ENCODE peak calls at places on chromosomes 4 and X, in four cellular contexts. One of them, this sample, is unnamed.

GRCh38 chr4:140996757-140997156 is 136.5 kb downstream of the RNF150 start:
- DNase-seq in colonic mucosa: no peak
- DNase-seq in choroid plexus epithelial cell: peak; percentile 79
- DNase-seq in bronchial epithelial cell: no peak
- DNase-seq in this sample: peak; percentile 6

GRCh38 chr4:38365748-38366310 is 298.2 kb upstream of the KLF3 start:
- DNase-seq in bronchial epithelial cell: no peak
- DNase-seq in choroid plexus epithelial cell: no peak
- DNase-seq in colonic mucosa: peak; percentile 46
- DNase-seq in this sample: no peak

GRCh38 chr4:155377281-155377680 is 516 bp upstream of the MAP9 start:
- DNase-seq in choroid plexus epithelial cell: peak; percentile 34
- DNase-seq in colonic mucosa: no peak
- DNase-seq in bronchial epithelial cell: peak; percentile 58
- DNase-seq in this sample: peak; percentile 38

GRCh38 chr4:172985552-172985951 is 183.1 kb upstream of the GALNT7 start:
- DNase-seq in choroid plexus epithelial cell: no peak
- DNase-seq in bronchial epithelial cell: peak; percentile 83
- DNase-seq in colonic mucosa: no peak
- DNase-seq in this sample: no peak

GRCh38 chrX:139890991-139891700 is 41.7 kb downstream of the ATP11C start:
- DNase-seq in bronchial epithelial cell: peak; percentile 85
- DNase-seq in choroid plexus epithelial cell: peak; percentile 59
- DNase-seq in colonic mucosa: no peak
- DNase-seq in this sample: peak; percentile 76

GRCh38 chr4:128979934-128980333 is 113.4 kb downstream of the SCLT1 start:
- DNase-seq in bronchial epithelial cell: peak; percentile 82
- DNase-seq in choroid plexus epithelial cell: peak; percentile 88
- DNase-seq in colonic mucosa: no peak
- DNase-seq in this sample: peak; percentile 93

GRCh38 chr4:84971319-84971932 is 4.9 kb upstream of the WDFY3 start:
- DNase-seq in bronchial epithelial cell: peak; percentile 60
- DNase-seq in colonic mucosa: no peak
- DNase-seq in choroid plexus epithelial cell: peak; percentile 82
- DNase-seq in this sample: peak; percentile 82

GRCh38 chr4:123813901-123814300 is 417.3 kb downstream of the SPRY1 start:
- DNase-seq in choroid plexus epithelial cell: no peak
- DNase-seq in colonic mucosa: no peak
- DNase-seq in bronchial epithelial cell: no peak
- DNase-seq in this sample: no peak

GRCh38 chr4:165170819-165171218 is 36.5 kb upstream of the KLHL2 start:
- DNase-seq in choroid plexus epithelial cell: no peak
- DNase-seq in colonic mucosa: no peak
- DNase-seq in bronchial epithelial cell: no peak
- DNase-seq in this sample: no peak

GRCh38 chrX:105758784-105759183 is 63.6 kb upstream of the NRK start:
- DNase-seq in bronchial epithelial cell: no peak
- DNase-seq in colonic mucosa: no peak
- DNase-seq in choroid plexus epithelial cell: no peak
- DNase-seq in this sample: no peak

GRCh38 chr4:1207603-1208265 is 35.4 kb upstream of the SPON2 start:
- DNase-seq in bronchial epithelial cell: no peak
- DNase-seq in colonic mucosa: peak; percentile 64
- DNase-seq in choroid plexus epithelial cell: peak; percentile 88
- DNase-seq in this sample: peak; percentile 82

GRCh38 chrX:13220916-13221315 is 98.9 kb downstream of the ATXN3L start:
- DNase-seq in colonic mucosa: no peak
- DNase-seq in bronchial epithelial cell: peak; percentile 88
- DNase-seq in choroid plexus epithelial cell: peak; percentile 84
- DNase-seq in this sample: peak; percentile 27

GRCh38 chr4:6696611-6697010 is 2.9 kb downstream of the S100P start:
- DNase-seq in bronchial epithelial cell: peak; percentile 58
- DNase-seq in choroid plexus epithelial cell: no peak
- DNase-seq in colonic mucosa: no peak
- DNase-seq in this sample: peak; percentile 18

GRCh38 chr4:150510176-150510875 is 71.6 kb upstream of the MAB21L2 start:
- DNase-seq in choroid plexus epithelial cell: peak; percentile 92
- DNase-seq in colonic mucosa: no peak
- DNase-seq in bronchial epithelial cell: peak; percentile 86
- DNase-seq in this sample: peak; percentile 91

GRCh38 chr4:18579222-18579621 is 557.7 kb upstream of the LCORL start:
- DNase-seq in colonic mucosa: no peak
- DNase-seq in bronchial epithelial cell: no peak
- DNase-seq in choroid plexus epithelial cell: no peak
- DNase-seq in this sample: no peak

GRCh38 chrX:48468693-48469691 is 1.1 kb downstream of the SLC38A5 start:
- DNase-seq in bronchial epithelial cell: no peak
- DNase-seq in choroid plexus epithelial cell: no peak
- DNase-seq in colonic mucosa: peak; percentile 43
- DNase-seq in this sample: no peak

GRCh38 chr4:155639674-155640529 is 26.7 kb upstream of the GUCY1A1 start:
- DNase-seq in bronchial epithelial cell: no peak
- DNase-seq in choroid plexus epithelial cell: peak; percentile 3
- DNase-seq in colonic mucosa: no peak
- DNase-seq in this sample: no peak

GRCh38 chrX:10198254-10198653 is 41.5 kb downstream of the CLCN4 start:
- DNase-seq in colonic mucosa: no peak
- DNase-seq in bronchial epithelial cell: no peak
- DNase-seq in choroid plexus epithelial cell: peak; percentile 79
- DNase-seq in this sample: no peak

GRCh38 chr4:100796333-100796732 is 278.5 kb upstream of the EMCN start:
- DNase-seq in bronchial epithelial cell: no peak
- DNase-seq in choroid plexus epithelial cell: no peak
- DNase-seq in colonic mucosa: no peak
- DNase-seq in this sample: no peak

GRCh38 chr4:37663552-37663951 is 22.6 kb downstream of the RELL1 start:
- DNase-seq in choroid plexus epithelial cell: no peak
- DNase-seq in bronchial epithelial cell: no peak
- DNase-seq in colonic mucosa: no peak
- DNase-seq in this sample: no peak

GRCh38 chr4:151983854-151984253 is 223.0 kb upstream of the GATB start:
- DNase-seq in colonic mucosa: no peak
- DNase-seq in choroid plexus epithelial cell: peak; percentile 1
- DNase-seq in bronchial epithelial cell: no peak
- DNase-seq in this sample: peak; percentile 51

GRCh38 chr4:107937040-107937439 is 5.7 kb downstream of the CYP2U1 start:
- DNase-seq in bronchial epithelial cell: no peak
- DNase-seq in choroid plexus epithelial cell: no peak
- DNase-seq in colonic mucosa: no peak
- DNase-seq in this sample: no peak

GRCh38 chr4:167940217-167940616 is 152.1 kb upstream of the ANXA10 start:
- DNase-seq in bronchial epithelial cell: no peak
- DNase-seq in choroid plexus epithelial cell: no peak
- DNase-seq in colonic mucosa: no peak
- DNase-seq in this sample: peak; percentile 85

GRCh38 chrX:68363984-68364383 is 69.3 kb downstream of the OPHN1 start:
- DNase-seq in bronchial epithelial cell: no peak
- DNase-seq in colonic mucosa: no peak
- DNase-seq in choroid plexus epithelial cell: no peak
- DNase-seq in this sample: no peak

GRCh38 chr4:93203708-93204107 is 624.8 kb upstream of the ATOH1 start:
- DNase-seq in choroid plexus epithelial cell: no peak
- DNase-seq in colonic mucosa: no peak
- DNase-seq in bronchial epithelial cell: peak; percentile 10
- DNase-seq in this sample: no peak

GRCh38 chr4:74549936-74550335 is 105.0 kb downstream of the AREG start:
- DNase-seq in choroid plexus epithelial cell: peak; percentile 44
- DNase-seq in bronchial epithelial cell: peak; percentile 88
- DNase-seq in colonic mucosa: no peak
- DNase-seq in this sample: no peak

GRCh38 chr4:6273661-6273990 is 4.0 kb downstream of the WFS1 start:
- DNase-seq in colonic mucosa: no peak
- DNase-seq in bronchial epithelial cell: no peak
- DNase-seq in choroid plexus epithelial cell: no peak
- DNase-seq in this sample: no peak

GRCh38 chrX:16687514-16687913 is 25.0 kb downstream of the CTPS2 start:
- DNase-seq in bronchial epithelial cell: no peak
- DNase-seq in colonic mucosa: no peak
- DNase-seq in choroid plexus epithelial cell: no peak
- DNase-seq in this sample: no peak

GRCh38 chr4:153205757-153206156 is 1.5 kb downstream of the TRIM2 start:
- DNase-seq in bronchial epithelial cell: peak; percentile 77
- DNase-seq in choroid plexus epithelial cell: peak; percentile 54
- DNase-seq in colonic mucosa: peak; percentile 90
- DNase-seq in this sample: no peak

GRCh38 chr4:121950680-121951569 is 935 bp downstream of the TRPC3 start:
- DNase-seq in colonic mucosa: peak; percentile 26
- DNase-seq in bronchial epithelial cell: no peak
- DNase-seq in choroid plexus epithelial cell: peak; percentile 14
- DNase-seq in this sample: no peak

GRCh38 chr4:118033148-118034060 is 882 bp upstream of the NDST3 start:
- DNase-seq in colonic mucosa: peak; percentile 63
- DNase-seq in choroid plexus epithelial cell: peak; percentile 39
- DNase-seq in bronchial epithelial cell: peak; percentile 7
- DNase-seq in this sample: peak; percentile 13
- TF ChIP-seq CTCF in colonic mucosa: no peak
- TF ChIP-seq CTCF in choroid plexus epithelial cell: no peak
- TF ChIP-seq CTCF in bronchial epithelial cell: no peak
- TF ChIP-seq CTCF in this sample: no peak

GRCh38 chr4:8050555-8051206 is 107.9 kb downstream of the ABLIM2 start:
- DNase-seq in bronchial epithelial cell: no peak
- DNase-seq in choroid plexus epithelial cell: peak; percentile 69
- DNase-seq in colonic mucosa: peak; percentile 42
- DNase-seq in this sample: peak; percentile 60
- H3K4me3 ChIP-seq in bronchial epithelial cell: no peak overlapping the region
- H3K4me3 ChIP-seq in choroid plexus epithelial cell: no peak overlapping the region
- H3K4me3 ChIP-seq in colonic mucosa: no peak overlapping the region
- H3K4me3 ChIP-seq in this sample: no peak overlapping the region

GRCh38 chrX:103918050-103918449 is 44.4 kb upstream of the TMSB15B start:
- DNase-seq in bronchial epithelial cell: peak; percentile 47
- DNase-seq in choroid plexus epithelial cell: peak; percentile 72
- DNase-seq in colonic mucosa: peak; percentile 59
- DNase-seq in this sample: peak; percentile 60
- TF ChIP-seq CTCF in bronchial epithelial cell: peak; percentile 45
- TF ChIP-seq CTCF in choroid plexus epithelial cell: peak; percentile 72
- TF ChIP-seq CTCF in colonic mucosa: peak; percentile 27
- TF ChIP-seq CTCF in this sample: peak; percentile 68

GRCh38 chrX:155611302-155611701 is 1.4 kb downstream of the TMLHE start:
- DNase-seq in colonic mucosa: no peak
- DNase-seq in bronchial epithelial cell: no peak
- DNase-seq in choroid plexus epithelial cell: no peak
- DNase-seq in this sample: no peak
- H3K4me3 ChIP-seq in colonic mucosa: no peak overlapping the region
- H3K4me3 ChIP-seq in bronchial epithelial cell: no peak overlapping the region
- H3K4me3 ChIP-seq in choroid plexus epithelial cell: peak overlapping the region; percentile 68
- H3K4me3 ChIP-seq in this sample: peak overlapping the region; percentile 83

GRCh38 chr4:22240814-22241213 is 275.1 kb downstream of the ADGRA3 start:
- DNase-seq in bronchial epithelial cell: no peak
- DNase-seq in colonic mucosa: no peak
- DNase-seq in choroid plexus epithelial cell: no peak
- DNase-seq in this sample: no peak

GRCh38 chr4:22237846-22238513 is 277.9 kb downstream of the ADGRA3 start:
- DNase-seq in choroid plexus epithelial cell: no peak
- DNase-seq in bronchial epithelial cell: no peak
- DNase-seq in colonic mucosa: peak; percentile 59
- DNase-seq in this sample: no peak

GRCh38 chr4:22241415-22241814 is 274.5 kb downstream of the ADGRA3 start:
- DNase-seq in bronchial epithelial cell: no peak
- DNase-seq in choroid plexus epithelial cell: no peak
- DNase-seq in colonic mucosa: no peak
- DNase-seq in this sample: no peak

GRCh38 chr4:22237155-22237751 is 278.6 kb downstream of the ADGRA3 start:
- DNase-seq in choroid plexus epithelial cell: no peak
- DNase-seq in colonic mucosa: peak; percentile 83
- DNase-seq in bronchial epithelial cell: peak; percentile 23
- DNase-seq in this sample: peak; percentile 25

DNA sequence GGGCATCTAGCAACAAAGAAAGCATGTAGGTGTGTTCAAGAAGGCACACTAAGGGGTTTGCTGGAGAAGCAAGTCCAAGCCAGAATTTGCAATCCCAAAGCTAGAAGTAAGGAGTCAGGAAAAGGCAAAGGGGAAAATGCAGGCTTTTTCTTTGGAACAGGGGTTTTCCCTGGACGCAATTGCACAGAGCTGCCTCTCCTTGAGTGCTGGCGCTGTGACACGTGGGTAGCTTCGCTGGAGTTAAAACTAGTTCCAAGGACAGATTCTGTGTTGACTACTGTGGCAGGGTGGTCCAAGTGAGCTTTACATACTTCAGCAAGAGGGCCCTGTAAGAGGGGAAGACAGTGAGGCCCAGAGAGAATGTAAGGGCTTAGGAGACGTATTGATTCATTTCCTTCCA is 277.1 kb downstream of the ADGRA3 start:
- DNase-seq in choroid plexus epithelial cell: no peak
- DNase-seq in colonic mucosa: peak; percentile 39
- DNase-seq in bronchial epithelial cell: no peak
- DNase-seq in this sample: peak; percentile 12
- TF ChIP-seq CTCF in choroid plexus epithelial cell: no peak
- TF ChIP-seq CTCF in colonic mucosa: peak; percentile 24
- TF ChIP-seq CTCF in bronchial epithelial cell: peak; percentile 33
- TF ChIP-seq CTCF in this sample: peak; percentile 45

GRCh38 chrX:107675823-107676555 is 47.7 kb downstream of the PRPS1 start:
- DNase-seq in colonic mucosa: no peak
- DNase-seq in choroid plexus epithelial cell: peak; percentile 74
- DNase-seq in bronchial epithelial cell: no peak
- DNase-seq in this sample: peak; percentile 57
- H3K4me3 ChIP-seq in colonic mucosa: peak overlapping the region; percentile 23
- H3K4me3 ChIP-seq in choroid plexus epithelial cell: peak overlapping the region; percentile 72
- H3K4me3 ChIP-seq in bronchial epithelial cell: peak overlapping the region; percentile 65
- H3K4me3 ChIP-seq in this sample: peak overlapping the region; percentile 70

DNA sequence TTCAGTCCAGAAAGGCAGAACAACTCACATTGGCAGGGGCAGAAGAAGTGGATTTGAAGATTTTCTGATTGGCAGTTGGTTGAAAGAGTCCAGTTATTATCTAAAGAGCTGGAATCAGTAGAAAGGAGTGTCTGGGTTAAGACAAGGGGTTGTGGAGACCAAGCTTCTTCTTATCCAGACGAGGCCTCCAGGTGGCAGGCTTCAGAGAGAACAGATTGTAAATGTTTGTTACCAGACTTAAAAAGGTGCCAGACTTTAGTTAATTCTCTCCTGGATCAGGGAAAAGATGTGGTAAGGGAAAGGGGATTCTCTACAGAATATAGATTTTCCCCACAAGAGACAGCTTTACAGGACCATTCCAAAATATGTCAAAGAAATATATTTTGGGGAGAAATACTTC is 36.7 kb upstream of the TLR3 start:
- DNase-seq in choroid plexus epithelial cell: peak; percentile 58
- DNase-seq in colonic mucosa: no peak
- DNase-seq in bronchial epithelial cell: no peak
- DNase-seq in this sample: peak; percentile 17
- TF ChIP-seq CTCF in choroid plexus epithelial cell: peak; percentile 52
- TF ChIP-seq CTCF in colonic mucosa: no peak
- TF ChIP-seq CTCF in bronchial epithelial cell: peak; percentile 29
- TF ChIP-seq CTCF in this sample: no peak

This sample was measured in fibroblast of the aortic adventitia.